ENCODE peak calls at places on chromosomes 3 and 15, in nine cellular contexts. One of them, this sample, is unnamed.

GRCh38 chr15:63544253-63545026 is 40.0 kb downstream of the USP3 start:
- DNase-seq in tibial artery: no peak
- DNase-seq in stimulated activated effector memory CD8-positive, alpha-beta T cell treated with anti-CD3 and anti-CD28 coated beads, Interleukin-12 subunit alpha, Interleukin-12 subunit beta, amount 100 ng/mL, for 72 hours: no peak
- DNase-seq in NCI-H1417: no peak
- DNase-seq in astrocyte of the spinal cord: no peak
- DNase-seq in EH: no peak
- DNase-seq in neural crest cell: no peak
- DNase-seq in D341Med: no peak
- DNase-seq in neuronal stem cell: no peak
- DNase-seq in this sample: no peak

GRCh38 chr3:38297947-38298711 is 16.0 kb downstream of the SLC22A14 start:
- DNase-seq in tibial artery: no peak
- DNase-seq in stimulated activated effector memory CD8-positive, alpha-beta T cell treated with anti-CD3 and anti-CD28 coated beads, Interleukin-12 subunit alpha, Interleukin-12 subunit beta, amount 100 ng/mL, for 72 hours: no peak
- DNase-seq in NCI-H1417: peak; percentile 3
- DNase-seq in astrocyte of the spinal cord: peak; percentile 21
- DNase-seq in EH: peak; percentile 25
- DNase-seq in neural crest cell: no peak
- DNase-seq in D341Med: peak; percentile 33
- DNase-seq in neuronal stem cell: no peak
- DNase-seq in this sample: no peak

GRCh38 chr3:177338697-177339219 is 141.5 kb upstream of the TBL1XR1 start:
- DNase-seq in tibial artery: no peak
- DNase-seq in stimulated activated effector memory CD8-positive, alpha-beta T cell treated with anti-CD3 and anti-CD28 coated beads, Interleukin-12 subunit alpha, Interleukin-12 subunit beta, amount 100 ng/mL, for 72 hours: peak; percentile 49
- DNase-seq in NCI-H1417: no peak
- DNase-seq in astrocyte of the spinal cord: no peak
- DNase-seq in EH: peak; percentile 46
- DNase-seq in neural crest cell: no peak
- DNase-seq in D341Med: no peak
- DNase-seq in neuronal stem cell: no peak
- DNase-seq in this sample: no peak

GRCh38 chr15:57017024-57017423 is 98.6 kb downstream of the TCF12 start:
- DNase-seq in tibial artery: no peak
- DNase-seq in stimulated activated effector memory CD8-positive, alpha-beta T cell treated with anti-CD3 and anti-CD28 coated beads, Interleukin-12 subunit alpha, Interleukin-12 subunit beta, amount 100 ng/mL, for 72 hours: no peak
- DNase-seq in NCI-H1417: peak; percentile 65
- DNase-seq in astrocyte of the spinal cord: no peak
- DNase-seq in EH: peak; percentile 36
- DNase-seq in neural crest cell: no peak
- DNase-seq in D341Med: peak; percentile 30
- DNase-seq in neuronal stem cell: no peak
- DNase-seq in this sample: no peak

GRCh38 chr15:89442671-89443307 is 53.6 kb downstream of the RHCG start:
- DNase-seq in tibial artery: no peak
- DNase-seq in stimulated activated effector memory CD8-positive, alpha-beta T cell treated with anti-CD3 and anti-CD28 coated beads, Interleukin-12 subunit alpha, Interleukin-12 subunit beta, amount 100 ng/mL, for 72 hours: peak; percentile 84
- DNase-seq in NCI-H1417: peak; percentile 84
- DNase-seq in astrocyte of the spinal cord: peak; percentile 9
- DNase-seq in EH: peak; percentile 52
- DNase-seq in neural crest cell: peak; percentile 75
- DNase-seq in D341Med: peak; percentile 89
- DNase-seq in neuronal stem cell: peak; percentile 69
- DNase-seq in this sample: peak; percentile 29

GRCh38 chr3:15339786-15340215 is 7.4 kb upstream of the SH3BP5 start:
- DNase-seq in tibial artery: no peak
- DNase-seq in stimulated activated effector memory CD8-positive, alpha-beta T cell treated with anti-CD3 and anti-CD28 coated beads, Interleukin-12 subunit alpha, Interleukin-12 subunit beta, amount 100 ng/mL, for 72 hours: no peak
- DNase-seq in NCI-H1417: no peak
- DNase-seq in astrocyte of the spinal cord: peak; percentile 63
- DNase-seq in EH: peak; percentile 74
- DNase-seq in neural crest cell: no peak
- DNase-seq in D341Med: no peak
- DNase-seq in neuronal stem cell: no peak
- DNase-seq in this sample: no peak

GRCh38 chr15:99969261-99969960 is 236.2 kb upstream of the LYSMD4 start:
- DNase-seq in tibial artery: no peak
- DNase-seq in stimulated activated effector memory CD8-positive, alpha-beta T cell treated with anti-CD3 and anti-CD28 coated beads, Interleukin-12 subunit alpha, Interleukin-12 subunit beta, amount 100 ng/mL, for 72 hours: no peak
- DNase-seq in NCI-H1417: no peak
- DNase-seq in astrocyte of the spinal cord: no peak
- DNase-seq in EH: no peak
- DNase-seq in neural crest cell: no peak
- DNase-seq in D341Med: no peak
- DNase-seq in neuronal stem cell: no peak
- DNase-seq in this sample: no peak

GRCh38 chr15:45454825-45455224 is 67.7 kb downstream of the SLC30A4 start:
- DNase-seq in tibial artery: peak; percentile 44
- DNase-seq in stimulated activated effector memory CD8-positive, alpha-beta T cell treated with anti-CD3 and anti-CD28 coated beads, Interleukin-12 subunit alpha, Interleukin-12 subunit beta, amount 100 ng/mL, for 72 hours: peak; percentile 79
- DNase-seq in NCI-H1417: no peak
- DNase-seq in astrocyte of the spinal cord: peak; percentile 97
- DNase-seq in EH: peak; percentile 97
- DNase-seq in neural crest cell: no peak
- DNase-seq in D341Med: no peak
- DNase-seq in neuronal stem cell: no peak
- DNase-seq in this sample: peak; percentile 32

GRCh38 chr15:71433402-71433801 is 318.1 kb downstream of the THSD4 start:
- DNase-seq in tibial artery: no peak
- DNase-seq in stimulated activated effector memory CD8-positive, alpha-beta T cell treated with anti-CD3 and anti-CD28 coated beads, Interleukin-12 subunit alpha, Interleukin-12 subunit beta, amount 100 ng/mL, for 72 hours: no peak
- DNase-seq in NCI-H1417: no peak
- DNase-seq in astrocyte of the spinal cord: no peak
- DNase-seq in EH: no peak
- DNase-seq in neural crest cell: no peak
- DNase-seq in D341Med: no peak
- DNase-seq in neuronal stem cell: no peak
- DNase-seq in this sample: no peak

GRCh38 chr3:184523825-184524615 is 37.6 kb upstream of the EPHB3 start:
- DNase-seq in tibial artery: no peak
- DNase-seq in stimulated activated effector memory CD8-positive, alpha-beta T cell treated with anti-CD3 and anti-CD28 coated beads, Interleukin-12 subunit alpha, Interleukin-12 subunit beta, amount 100 ng/mL, for 72 hours: no peak
- DNase-seq in NCI-H1417: peak; percentile 36
- DNase-seq in astrocyte of the spinal cord: peak; percentile 30
- DNase-seq in EH: peak; percentile 76
- DNase-seq in neural crest cell: no peak
- DNase-seq in D341Med: no peak
- DNase-seq in neuronal stem cell: no peak
- DNase-seq in this sample: no peak

GRCh38 chr15:62549345-62549970 is 384.4 kb upstream of the C2CD4B start:
- DNase-seq in tibial artery: no peak
- DNase-seq in stimulated activated effector memory CD8-positive, alpha-beta T cell treated with anti-CD3 and anti-CD28 coated beads, Interleukin-12 subunit alpha, Interleukin-12 subunit beta, amount 100 ng/mL, for 72 hours: no peak
- DNase-seq in NCI-H1417: peak; percentile 16
- DNase-seq in astrocyte of the spinal cord: peak; percentile 14
- DNase-seq in EH: peak; percentile 54
- DNase-seq in neural crest cell: peak; percentile 18
- DNase-seq in D341Med: peak; percentile 61
- DNase-seq in neuronal stem cell: no peak
- DNase-seq in this sample: no peak

GRCh38 chr3:29331830-29332637 is 51.2 kb downstream of the RBMS3 start:
- DNase-seq in tibial artery: no peak
- DNase-seq in stimulated activated effector memory CD8-positive, alpha-beta T cell treated with anti-CD3 and anti-CD28 coated beads, Interleukin-12 subunit alpha, Interleukin-12 subunit beta, amount 100 ng/mL, for 72 hours: no peak
- DNase-seq in NCI-H1417: no peak
- DNase-seq in astrocyte of the spinal cord: no peak
- DNase-seq in EH: peak; percentile 34
- DNase-seq in neural crest cell: no peak
- DNase-seq in D341Med: no peak
- DNase-seq in neuronal stem cell: no peak
- DNase-seq in this sample: no peak

GRCh38 chr3:127699946-127700300 is 27.2 kb downstream of the ABTB1 start:
- DNase-seq in tibial artery: no peak
- DNase-seq in stimulated activated effector memory CD8-positive, alpha-beta T cell treated with anti-CD3 and anti-CD28 coated beads, Interleukin-12 subunit alpha, Interleukin-12 subunit beta, amount 100 ng/mL, for 72 hours: no peak
- DNase-seq in NCI-H1417: no peak
- DNase-seq in astrocyte of the spinal cord: no peak
- DNase-seq in EH: no peak
- DNase-seq in neural crest cell: no peak
- DNase-seq in D341Med: no peak
- DNase-seq in neuronal stem cell: no peak
- DNase-seq in this sample: no peak

GRCh38 chr3:128555881-128556280 is 62.9 kb upstream of the GATA2 start:
- DNase-seq in tibial artery: no peak
- DNase-seq in stimulated activated effector memory CD8-positive, alpha-beta T cell treated with anti-CD3 and anti-CD28 coated beads, Interleukin-12 subunit alpha, Interleukin-12 subunit beta, amount 100 ng/mL, for 72 hours: no peak
- DNase-seq in NCI-H1417: no peak
- DNase-seq in astrocyte of the spinal cord: no peak
- DNase-seq in EH: no peak
- DNase-seq in neural crest cell: no peak
- DNase-seq in D341Med: no peak
- DNase-seq in neuronal stem cell: no peak
- DNase-seq in this sample: no peak

GRCh38 chr3:46748160-46748559 is 30.5 kb upstream of the PRSS50 start:
- DNase-seq in tibial artery: no peak
- DNase-seq in stimulated activated effector memory CD8-positive, alpha-beta T cell treated with anti-CD3 and anti-CD28 coated beads, Interleukin-12 subunit alpha, Interleukin-12 subunit beta, amount 100 ng/mL, for 72 hours: no peak
- DNase-seq in NCI-H1417: no peak
- DNase-seq in astrocyte of the spinal cord: no peak
- DNase-seq in EH: peak; percentile 3
- DNase-seq in neural crest cell: no peak
- DNase-seq in D341Med: no peak
- DNase-seq in neuronal stem cell: no peak
- DNase-seq in this sample: no peak

GRCh38 chr3:171328419-171329082 is 131.7 kb downstream of the TNIK start:
- DNase-seq in tibial artery: peak; percentile 44
- DNase-seq in stimulated activated effector memory CD8-positive, alpha-beta T cell treated with anti-CD3 and anti-CD28 coated beads, Interleukin-12 subunit alpha, Interleukin-12 subunit beta, amount 100 ng/mL, for 72 hours: no peak
- DNase-seq in NCI-H1417: no peak
- DNase-seq in astrocyte of the spinal cord: no peak
- DNase-seq in EH: peak; percentile 24
- DNase-seq in neural crest cell: peak; percentile 7
- DNase-seq in D341Med: peak; percentile 58
- DNase-seq in neuronal stem cell: no peak
- DNase-seq in this sample: no peak

GRCh38 chr15:79623488-79623887 is 191.4 kb downstream of the MINAR1 start:
- DNase-seq in tibial artery: no peak
- DNase-seq in stimulated activated effector memory CD8-positive, alpha-beta T cell treated with anti-CD3 and anti-CD28 coated beads, Interleukin-12 subunit alpha, Interleukin-12 subunit beta, amount 100 ng/mL, for 72 hours: no peak
- DNase-seq in NCI-H1417: peak; percentile 17
- DNase-seq in astrocyte of the spinal cord: no peak
- DNase-seq in EH: no peak
- DNase-seq in neural crest cell: no peak
- DNase-seq in D341Med: no peak
- DNase-seq in neuronal stem cell: no peak
- DNase-seq in this sample: no peak

GRCh38 chr3:41848745-41849574 is 112.9 kb downstream of the ULK4 start:
- DNase-seq in tibial artery: no peak
- DNase-seq in stimulated activated effector memory CD8-positive, alpha-beta T cell treated with anti-CD3 and anti-CD28 coated beads, Interleukin-12 subunit alpha, Interleukin-12 subunit beta, amount 100 ng/mL, for 72 hours: no peak
- DNase-seq in NCI-H1417: no peak
- DNase-seq in astrocyte of the spinal cord: no peak
- DNase-seq in EH: no peak
- DNase-seq in neural crest cell: no peak
- DNase-seq in D341Med: no peak
- DNase-seq in neuronal stem cell: no peak
- DNase-seq in this sample: no peak

GRCh38 chr3:165624761-165625160 is 212.5 kb downstream of the BCHE start:
- DNase-seq in tibial artery: no peak
- DNase-seq in stimulated activated effector memory CD8-positive, alpha-beta T cell treated with anti-CD3 and anti-CD28 coated beads, Interleukin-12 subunit alpha, Interleukin-12 subunit beta, amount 100 ng/mL, for 72 hours: no peak
- DNase-seq in NCI-H1417: no peak
- DNase-seq in astrocyte of the spinal cord: no peak
- DNase-seq in EH: no peak
- DNase-seq in neural crest cell: no peak
- DNase-seq in D341Med: no peak
- DNase-seq in neuronal stem cell: no peak
- DNase-seq in this sample: no peak

This sample was measured in activated B cell treated with CpG ODN at 0.5 μM for 24 hours.